ENCODE peak calls at places on chromosomes 3 and 15, in nine cellular contexts. V is brain microvascular endothelial cell, F is GM23338, I is GM06990, H is mucosa of descending colon, S is body of pancreas, L is fibroblast of mammary gland, U is PC-3, A is tibial artery. K is an unnamed sample.

GRCh38 chr3:5213574-5213966 is 26.1 kb downstream of the EDEM1 start:
- DNase-seq in S (no peak), U (no peak), V (no peak), L (no peak), H (no peak), A (no peak), I (no peak), F (peak; percentile 57), K (no peak)

GRCh38 chr3:133280591-133280990 is 119.3 kb upstream of the BFSP2 start:
- DNase-seq in V (no peak), H (no peak), F (no peak), S (no peak), I (no peak), U (no peak), L (no peak), A (no peak), K (no peak)

GRCh38 chr3:40793739-40794138 is 269.0 kb downstream of the ZNF621 start:
- DNase-seq in A (no peak), H (no peak), F (no peak), L (no peak), U (no peak), V (no peak), S (no peak), I (no peak), K (no peak)

GRCh38 chr3:53337167-53337940 is 10.0 kb downstream of the DCP1A start:
- DNase-seq in F (no peak), I (no peak), S (no peak), V (no peak), U (no peak), H (no peak), L (no peak), A (no peak), K (no peak)

GRCh38 chr3:2024037-2024436 is 74.6 kb upstream of the CNTN4 start:
- DNase-seq in F (no peak), L (no peak), S (no peak), H (no peak), V (no peak), A (no peak), U (no peak), I (no peak), K (no peak)

GRCh38 chr3:159158801-159159200 is 356.9 kb downstream of the MFSD1 start:
- DNase-seq in H (no peak), V (no peak), S (no peak), F (no peak), L (no peak), U (no peak), A (no peak), I (no peak), K (no peak)

GRCh38 chr3:119663885-119664284 is 3.5 kb upstream of the POPDC2 start:
- DNase-seq in H (no peak), A (no peak), I (no peak), L (peak; percentile 73), U (peak; percentile 86), V (no peak), S (no peak), F (no peak), K (no peak)

GRCh38 chr3:56694852-56695563 is 11.9 kb upstream of the TASOR start:
- DNase-seq in U (no peak), I (no peak), A (no peak), L (no peak), F (no peak), V (no peak), S (no peak), H (no peak), K (no peak)

GRCh38 chr3:39127296-39127906 is 19.9 kb downstream of the TTC21A start:
- DNase-seq in V (no peak), F (no peak), A (no peak), L (no peak), H (no peak), S (no peak), I (no peak), U (no peak), K (no peak)

GRCh38 chr3:134387293-134387692 is 13.0 kb upstream of the AMOTL2 start:
- DNase-seq in I (no peak), L (no peak), S (no peak), V (no peak), F (no peak), A (no peak), H (no peak), U (no peak), K (no peak)

GRCh38 chr15:90807074-90807646 is 61.2 kb upstream of the FURIN start:
- DNase-seq in S (no peak), A (no peak), H (no peak), F (no peak), U (no peak), I (no peak), V (no peak), L (no peak), K (no peak)

GRCh38 chr15:47616876-47617275 is 100.4 kb upstream of the SEMA6D start:
- DNase-seq in S (no peak), I (no peak), L (no peak), V (no peak), F (no peak), U (peak; percentile 4), H (no peak), A (no peak), K (no peak)

GRCh38 chr15:83163032-83163431 is 44.6 kb downstream of the HDGFL3 start:
- DNase-seq in H (no peak), V (no peak), L (no peak), U (no peak), S (no peak), F (no peak), A (no peak), I (no peak), K (no peak)

GRCh38 chr3:42655331-42655888 is 1.9 kb downstream of the ZBTB47 start:
- DNase-seq in L (no peak), H (peak; percentile 26), F (peak; percentile 34), A (peak; percentile 80), V (no peak), I (no peak), S (peak; percentile 47), U (no peak), K (no peak)

GRCh38 chr15:65634381-65634780 is 12.6 kb downstream of the SLC24A1 start:
- DNase-seq in V (no peak), U (peak; percentile 46), S (no peak), H (no peak), F (no peak), I (no peak), A (no peak), L (peak; percentile 72), K (peak; percentile 52)

GRCh38 chr15:101103589-101103988 is 148.3 kb downstream of the CHSY1 start:
- DNase-seq in V (no peak), I (no peak), U (no peak), H (no peak), A (no peak), L (no peak), F (no peak), S (no peak), K (no peak)
- H3K4me3 ChIP-seq in V (no peak overlapping the region), I (no peak overlapping the region), U (no peak overlapping the region), H (no peak overlapping the region), A (no peak overlapping the region), L (no peak overlapping the region), F (no peak overlapping the region), S (no peak overlapping the region), K (no peak overlapping the region)

DNA sequence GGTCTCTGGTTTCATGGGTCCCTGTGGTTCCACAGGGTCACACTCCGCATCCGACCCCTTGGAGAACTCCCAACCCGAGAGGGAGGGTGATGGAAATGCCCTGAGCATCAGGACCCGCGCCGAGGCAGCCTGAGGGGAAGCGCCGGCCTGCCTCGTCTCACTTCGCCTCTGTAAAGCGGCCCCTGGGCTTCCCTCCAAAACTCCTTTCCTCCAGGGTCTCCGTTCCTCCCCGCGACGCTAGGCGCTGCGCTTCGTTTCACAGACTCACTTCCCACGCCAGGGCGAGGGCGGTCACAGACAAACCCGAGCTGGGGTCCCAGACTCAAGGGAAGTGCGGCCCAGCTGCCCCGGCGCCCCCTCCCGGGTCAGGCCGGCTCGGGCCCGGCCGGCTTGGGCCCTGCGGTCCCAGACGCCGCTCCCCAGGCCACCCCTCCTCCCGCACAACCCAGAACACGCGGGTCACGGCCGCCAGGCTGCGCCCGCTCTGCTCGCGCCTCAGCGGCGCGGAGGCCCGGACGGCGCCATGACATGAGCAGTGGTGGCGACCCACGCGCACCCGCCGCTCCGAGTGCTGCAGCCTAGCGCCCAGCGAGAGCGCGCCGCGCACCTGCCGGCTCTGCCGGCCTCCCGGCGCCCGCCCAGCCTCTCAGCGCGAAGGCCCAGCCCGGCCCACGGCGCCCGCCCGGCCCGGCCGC is 619 bp downstream of the NUP210 start:
- DNase-seq in V (no peak), F (peak; percentile 61), L (no peak), U (peak; percentile 37), H (peak; percentile 48), A (no peak), I (peak; percentile 76), S (peak; percentile 60), K (no peak)
- H3K4me3 ChIP-seq in V (no peak overlapping the region), F (peak overlapping the region; percentile 85), L (no peak overlapping the region), U (peak overlapping the region; percentile 73), H (peak overlapping the region; percentile 34), A (peak overlapping the region; percentile 55), I (peak overlapping the region; percentile 76), S (peak overlapping the region; percentile 41), K (no peak overlapping the region)

DNA sequence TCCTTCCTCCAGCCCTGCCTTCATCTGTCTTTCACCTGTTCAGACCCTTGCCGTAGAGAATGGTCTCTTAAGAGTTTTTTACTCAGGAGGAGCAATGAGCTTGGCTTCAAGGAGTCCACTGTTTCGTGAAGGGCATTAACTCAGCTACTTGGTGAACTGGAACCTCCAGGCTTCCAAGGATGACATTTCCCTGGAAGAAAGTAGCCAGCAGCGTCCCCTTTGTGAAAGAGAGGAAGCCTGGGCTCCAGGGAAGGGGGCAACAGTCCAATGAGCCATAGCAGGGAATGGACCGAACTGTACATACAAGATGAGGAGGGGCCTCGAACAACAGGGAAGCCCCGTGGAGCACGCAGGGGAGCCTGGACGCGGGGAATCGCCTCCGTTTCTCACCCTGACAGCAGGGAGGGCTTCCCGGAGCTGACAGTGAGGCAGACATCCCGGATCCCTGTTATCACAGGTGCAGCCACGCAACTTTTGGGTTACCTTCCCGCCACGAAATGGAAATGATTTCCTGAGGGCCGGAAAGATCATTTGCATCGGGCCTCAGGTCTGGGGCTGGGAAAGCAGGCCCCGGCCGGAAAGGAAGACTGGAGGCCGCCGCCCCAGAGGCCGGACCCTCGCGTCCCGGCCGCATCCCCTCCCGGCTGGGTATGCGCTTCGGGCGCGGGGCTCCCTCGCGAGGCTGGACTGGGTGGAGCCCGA is 514 bp upstream of the SPINT1 start:
- DNase-seq in A (no peak), U (no peak), V (no peak), F (peak; percentile 17), I (no peak), L (no peak), S (peak; percentile 18), H (no peak), K (no peak)
- H3K4me3 ChIP-seq in A (peak overlapping the region; percentile 54), U (peak overlapping the region; percentile 88), V (peak overlapping the region; percentile 20), F (peak overlapping the region; percentile 97), I (peak overlapping the region; percentile 66), L (no peak overlapping the region), S (no peak overlapping the region), H (peak overlapping the region; percentile 65), K (peak overlapping the region; percentile 50)

DNA sequence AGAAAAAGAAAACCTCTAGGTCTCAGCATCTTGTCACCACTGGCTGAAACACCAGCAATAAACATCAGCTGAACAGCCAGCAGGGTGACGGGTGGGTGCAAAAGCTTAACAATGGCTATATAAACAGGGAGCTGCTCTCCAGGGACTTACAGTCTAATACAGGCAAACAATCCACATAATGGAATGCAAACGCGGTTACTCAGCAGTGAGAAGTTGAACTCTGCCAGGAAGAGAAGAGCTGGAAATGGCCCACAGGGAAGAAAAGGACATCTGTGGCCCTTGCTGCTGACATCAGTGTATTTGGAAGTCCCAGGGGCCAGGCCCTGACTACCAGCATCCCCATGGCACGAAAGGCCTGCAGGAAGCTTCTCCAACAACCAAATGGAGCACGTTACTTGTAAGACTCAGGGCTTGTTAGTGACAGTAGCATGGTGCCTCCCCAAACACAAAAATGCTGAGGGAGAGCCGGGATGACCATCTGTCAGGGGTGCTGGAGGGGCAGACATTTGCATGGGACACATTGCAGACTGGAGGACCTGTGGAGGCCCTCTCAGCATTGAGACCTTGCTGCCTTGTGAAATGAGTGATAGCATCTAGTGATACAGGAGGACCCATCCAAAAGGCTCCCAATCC is 3.0 kb downstream of the HEG1 start:
- DNase-seq in U (peak; percentile 66), H (no peak), L (peak; percentile 94), S (no peak), V (peak; percentile 90), A (no peak), I (no peak), F (peak; percentile 35), K (peak; percentile 83)
- H3K4me3 ChIP-seq in U (peak overlapping the region; percentile 60), H (no peak overlapping the region), L (peak overlapping the region; percentile 38), S (no peak overlapping the region), V (peak overlapping the region; percentile 78), A (peak overlapping the region; percentile 83), I (peak overlapping the region; percentile 43), F (peak overlapping the region; percentile 38), K (peak overlapping the region; percentile 76)

K was measured in fibroblast of villous mesenchyme.